ENCODE peak calls at places on chromosomes 6 and 20, in seven cellular contexts. R, N, G, I, H, L and Z are unnamed samples.

GRCh38 chr6:1957746-1958145 is 287.7 kb downstream of the GMDS start:
- DNase-seq in R (no peak), N (no peak), G (no peak), I (no peak), H (no peak), L (no peak), Z (no peak)

GRCh38 chr6:46490425-46491200 is 636 bp downstream of the RCAN2 start:
- DNase-seq in R (no peak), N (peak; percentile 85), G (no peak), I (peak; percentile 90), H (peak; percentile 63), L (no peak), Z (no peak)

GRCh38 chr6:132264101-132264500 is 137.2 kb downstream of the MOXD1 start:
- DNase-seq in R (no peak), N (no peak), G (no peak), I (no peak), H (no peak), L (no peak), Z (no peak)

GRCh38 chr6:91509711-91510110 is 922.8 kb upstream of the MAP3K7 start:
- DNase-seq in R (no peak), N (no peak), G (no peak), I (no peak), H (no peak), L (no peak), Z (no peak)

GRCh38 chr20:39524371-39524911 is 562.3 kb downstream of the DHX35 start:
- DNase-seq in R (no peak), N (peak; percentile 80), G (no peak), I (no peak), H (no peak), L (peak; percentile 68), Z (no peak)

GRCh38 chr6:162899148-162899547 is 171.4 kb downstream of the PACRG start:
- DNase-seq in R (no peak), N (no peak), G (no peak), I (peak; percentile 56), H (no peak), L (no peak), Z (no peak)

GRCh38 chr6:170129691-170130171 is 161.1 kb downstream of the DLL1 start:
- DNase-seq in R (no peak), N (no peak), G (peak; percentile 22), I (peak; percentile 36), H (no peak), L (no peak), Z (no peak)

GRCh38 chr6:166707045-166707444 is 80.0 kb upstream of the RPS6KA2 start:
- DNase-seq in R (no peak), N (no peak), G (peak; percentile 65), I (peak; percentile 90), H (peak; percentile 61), L (no peak), Z (no peak)

GRCh38 chr6:150202934-150203333 is 60.1 kb downstream of the PPP1R14C start:
- DNase-seq in R (no peak), N (no peak), G (no peak), I (peak; percentile 1), H (no peak), L (no peak), Z (no peak)

GRCh38 chr6:131950767-131951575 is at the start of gene CCN2:
- DNase-seq in R (peak; percentile 96), N (peak; percentile 96), G (no peak), I (peak; percentile 98), H (peak; percentile 78), L (no peak), Z (peak; percentile 96)

GRCh38 chr20:46139908-46140482 is 21.9 kb downstream of the CD40 start:
- DNase-seq in R (no peak), N (no peak), G (no peak), I (no peak), H (no peak), L (no peak), Z (no peak)